ENCODE peak calls at places on chromosome 3, in five cellular contexts. D is fibroblast of lung, G is NB4, P is dorsolateral prefrontal cortex, U is psoas muscle. F is an unnamed sample.

GRCh38 chr3:17841190-17841828 is 98.9 kb upstream of the TBC1D5 start:
- DNase-seq in D (peak), G (peak), P (peak), U (peak), F (peak)

GRCh38 chr3:56197991-56198390 is 270.3 kb downstream of the ERC2 start:
- DNase-seq in D (no peak), G (no peak), P (no peak), U (no peak), F (no peak)

GRCh38 chr3:119240101-119240581 is 537 bp downstream of the B4GALT4 start:
- DNase-seq in D (no peak), G (no peak), P (peak), U (peak), F (peak)

GRCh38 chr3:193938613-193939012 is 197.3 kb upstream of the HES1 start:
- DNase-seq in D (no peak), G (no peak), P (no peak), U (no peak), F (no peak)

GRCh38 chr3:38168988-38169363 is 3.6 kb downstream of the OXSR1 start:
- DNase-seq in D (no peak), G (no peak), P (no peak), U (no peak), F (peak)

GRCh38 chr3:127089487-127090145 is 103.3 kb upstream of the PRR23E start:
- DNase-seq in D (peak), G (peak), P (no peak), U (peak), F (no peak)

GRCh38 chr3:134885877-134886621 is 91.0 kb downstream of the EPHB1 start:
- DNase-seq in D (no peak), G (peak), P (no peak), U (no peak), F (peak)

GRCh38 chr3:10374311-10374710 is 53.4 kb upstream of the SEC13 start:
- DNase-seq in D (no peak), G (no peak), P (no peak), U (no peak), F (no peak)

GRCh38 chr3:46711305-46711704 is 6.4 kb downstream of the PRSS50 start:
- DNase-seq in D (no peak), G (no peak), P (no peak), U (no peak), F (no peak)

GRCh38 chr3:124034016-124034808 is 42.3 kb upstream of the ROPN1 start:
- DNase-seq in D (no peak), G (no peak), P (peak), U (peak), F (peak)
- H3K4me3 ChIP-seq in D (peak), G (no peak), P (peak), U (peak), F (peak)

GRCh38 chr3:104820959-104821358 is 545.8 kb upstream of the ALCAM start:
- DNase-seq in D (no peak), G (no peak), P (no peak), U (no peak), F (no peak)
- TF ChIP-seq CTCF in D (no peak), G (no peak), P (no peak), U (no peak), F (no peak)

DNA sequence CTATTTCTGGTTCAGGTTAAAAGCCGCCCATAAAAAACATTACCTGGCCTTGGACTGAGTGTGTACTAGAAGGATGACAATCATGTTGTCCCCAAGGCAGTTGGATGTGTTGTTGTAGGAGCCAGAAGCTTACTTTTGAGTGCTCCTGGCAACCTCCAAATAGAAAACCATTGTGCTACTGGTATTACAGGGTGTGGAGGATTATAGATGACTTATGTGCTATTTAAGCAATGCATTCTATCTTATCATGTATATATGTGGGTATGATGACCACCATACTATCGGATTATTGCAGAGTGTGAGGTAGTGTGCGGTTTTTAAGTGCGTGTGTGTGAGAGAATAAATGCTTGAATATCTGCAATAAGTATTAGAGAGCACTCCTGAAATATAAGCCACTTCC is 11.9 kb upstream of the MBNL1 start:
- DNase-seq in D (no peak), G (no peak), P (no peak), U (no peak), F (no peak)
- H3K4me3 ChIP-seq in D (no peak), G (no peak), P (no peak), U (no peak), F (no peak)

DNA sequence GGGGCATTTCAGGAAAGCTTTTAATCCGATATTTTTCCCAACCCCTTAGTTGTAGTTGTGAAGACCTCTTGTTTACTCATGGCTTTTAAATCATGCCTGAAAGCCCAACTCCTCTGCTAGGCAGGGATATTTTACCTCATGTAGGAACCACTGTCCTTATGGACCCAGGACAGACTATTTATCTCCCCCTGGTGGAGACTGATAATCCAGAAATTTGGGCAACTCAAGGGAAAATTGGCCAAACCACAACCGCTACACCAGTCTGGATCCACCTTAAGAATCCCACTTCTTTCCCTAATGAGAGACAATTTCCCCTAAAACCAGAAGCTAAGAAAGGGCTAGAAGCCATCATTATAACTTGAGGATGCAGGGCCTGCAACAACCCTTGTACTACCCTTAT is 248.1 kb upstream of the STAC start:
- DNase-seq in D (no peak), G (no peak), P (no peak), U (no peak), F (no peak)
- TF ChIP-seq CTCF in D (no peak), G (peak), P (no peak), U (no peak), F (peak)

GRCh38 chr3:65158023-65158422 is 470.2 kb upstream of the ADAMTS9 start:
- DNase-seq in D (no peak), G (no peak), P (no peak), U (no peak), F (no peak)
- H3K4me3 ChIP-seq in D (no peak), G (no peak), P (no peak), U (no peak), F (no peak)

GRCh38 chr3:53888229-53888628 is 3.4 kb downstream of the SELENOK start:
- DNase-seq in D (no peak), G (no peak), P (no peak), U (no peak), F (no peak)

GRCh38 chr3:53887446-53887845 is 4.2 kb downstream of the SELENOK start:
- DNase-seq in D (no peak), G (no peak), P (no peak), U (no peak), F (no peak)

GRCh38 chr3:53885239-53885638 is 3.3 kb upstream of the ACTR8 start:
- DNase-seq in D (no peak), G (no peak), P (no peak), U (no peak), F (peak)

GRCh38 chr3:53891500-53892334 is at the start of gene SELENOK:
- DNase-seq in D (peak), G (peak), P (peak), U (peak), F (peak)

GRCh38 chr3:53890726-53891499 is 746 bp downstream of the SELENOK start:
- DNase-seq in D (no peak), G (peak), P (no peak), U (no peak), F (peak)
- TF ChIP-seq CTCF in D (no peak), G (no peak), P (no peak), U (no peak), F (no peak)

DNA sequence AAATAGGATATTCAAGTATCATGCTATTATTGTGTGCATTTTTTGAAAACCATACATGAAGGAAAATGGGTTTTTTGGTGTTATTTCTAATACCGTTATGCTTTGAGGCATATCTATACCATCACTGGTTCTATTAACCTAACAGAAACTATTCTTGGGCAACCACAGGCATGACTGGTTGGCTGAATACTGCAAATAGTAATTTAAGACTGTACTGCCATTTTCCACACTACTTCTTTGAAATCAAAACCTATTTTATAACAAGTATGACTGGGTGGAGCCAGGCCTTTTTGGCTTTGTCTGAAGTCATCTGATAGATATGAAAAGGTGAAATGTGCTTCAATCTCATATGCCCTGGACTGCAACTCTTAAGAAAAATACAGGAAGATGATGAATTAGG is 115.1 kb downstream of the ULK4 start:
- DNase-seq in D (no peak), G (no peak), P (no peak), U (no peak), F (no peak)
- H3K4me3 ChIP-seq in D (no peak), G (no peak), P (no peak), U (no peak), F (no peak)

DNA sequence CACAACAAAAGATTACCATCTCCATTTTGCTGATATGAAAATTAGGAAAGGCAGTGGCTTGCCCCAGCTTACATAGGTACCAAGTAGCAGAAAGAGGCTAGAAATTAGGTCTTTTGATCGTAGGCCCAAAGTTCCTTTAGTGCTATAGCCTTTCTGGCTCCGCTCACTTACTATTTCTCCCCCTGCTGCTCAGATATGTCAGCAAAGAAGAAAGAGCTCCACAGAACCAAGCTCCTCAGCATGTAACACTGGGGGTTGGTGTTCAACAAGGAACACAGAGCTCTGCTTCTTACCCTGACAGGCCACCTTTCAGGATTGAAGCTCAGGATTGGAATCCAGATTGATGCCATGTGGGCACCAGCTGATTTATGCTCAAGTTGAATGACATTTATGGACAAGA is 6.2 kb upstream of the IL12A start:
- DNase-seq in D (no peak), G (no peak), P (no peak), U (no peak), F (no peak)
- TF ChIP-seq CTCF in D (no peak), G (no peak), P (no peak), U (no peak), F (no peak)

GRCh38 chr3:140440446-140440845 is 237.4 kb upstream of the TRIM42 start:
- DNase-seq in D (no peak), G (no peak), P (no peak), U (no peak), F (no peak)
- H3K4me3 ChIP-seq in D (no peak), G (no peak), P (no peak), U (no peak), F (no peak)

F was measured in foreskin fibroblast.